ENCODE peak calls at places on chromosomes 13 and 19, in eight cellular contexts. U, W, I, N, L, P, T and C are unnamed samples.

GRCh38 chr19:45162464-45163143 is 1.8 kb upstream of the NKPD1 start:
- DNase-seq in W (no peak), P (no peak), N (no peak), I (no peak), L (no peak), U (no peak), T (no peak), C (no peak)

GRCh38 chr19:33674575-33675367 is 53.0 kb downstream of the CHST8 start:
- DNase-seq in L (peak), I (no peak), T (no peak), N (no peak), U (no peak), P (no peak), W (no peak), C (no peak)

GRCh38 chr19:47187023-47187655 is 43.9 kb downstream of the BBC3 start:
- DNase-seq in U (no peak), N (no peak), T (no peak), P (no peak), W (no peak), L (no peak), I (no peak), C (peak)

GRCh38 chr13:23472189-23472588 is 38.7 kb upstream of the SACS start:
- DNase-seq in U (no peak), P (no peak), W (no peak), N (no peak), L (no peak), T (peak), I (no peak), C (no peak)

GRCh38 chr19:18000981-18001836 is 6.8 kb upstream of the ARRDC2 start:
- DNase-seq in P (peak), U (peak), L (no peak), N (peak), T (peak), I (peak), W (peak), C (peak)

GRCh38 chr13:73429691-73430090 is 370.9 kb downstream of the KLF5 start:
- DNase-seq in L (no peak), T (peak), N (no peak), U (no peak), W (no peak), P (no peak), I (no peak), C (no peak)

GRCh38 chr19:31586282-31586681 is 237.0 kb upstream of the TSHZ3 start:
- DNase-seq in U (no peak), T (no peak), N (no peak), L (no peak), I (no peak), W (no peak), P (no peak), C (no peak)

GRCh38 chr19:45508931-45509691 is 1.8 kb downstream of the VASP start:
- DNase-seq in P (peak), N (peak), L (no peak), T (peak), I (peak), U (peak), W (peak), C (peak)

GRCh38 chr19:2087621-2088100 is 8.5 kb downstream of the MOB3A start:
- DNase-seq in T (no peak), L (no peak), P (no peak), N (no peak), W (no peak), U (no peak), I (no peak), C (no peak)

GRCh38 chr13:105464249-105464648 is 1071.2 kb downstream of the EFNB2 start:
- DNase-seq in P (no peak), W (no peak), T (no peak), I (no peak), N (no peak), L (no peak), U (no peak), C (no peak)

GRCh38 chr13:41383400-41383799 is 72.3 kb downstream of the NAA16 start:
- DNase-seq in U (no peak), T (no peak), L (no peak), P (no peak), I (no peak), W (no peak), N (no peak), C (no peak)

GRCh38 chr19:55594996-55595530 is 4.3 kb downstream of the FIZ1 start:
- DNase-seq in L (no peak), T (no peak), W (no peak), P (no peak), U (no peak), I (no peak), N (no peak), C (no peak)

GRCh38 chr19:11269408-11269807 is 7.1 kb upstream of the DOCK6 start:
- DNase-seq in I (no peak), W (no peak), N (no peak), T (no peak), L (no peak), P (peak), U (no peak), C (no peak)

GRCh38 chr13:74273591-74273990 is 139.4 kb upstream of the KLF12 start:
- DNase-seq in T (no peak), N (no peak), U (no peak), I (no peak), P (no peak), W (no peak), L (no peak), C (no peak)

GRCh38 chr13:76470991-76471390 is 415.2 kb downstream of the KCTD12 start:
- DNase-seq in U (no peak), W (no peak), T (no peak), L (no peak), N (no peak), I (no peak), P (no peak), C (no peak)

GRCh38 chr19:55590621-55591020 is 8.7 kb downstream of the FIZ1 start:
- DNase-seq in P (peak), I (peak), N (no peak), U (no peak), T (peak), W (no peak), L (no peak), C (no peak)

GRCh38 chr19:41515054-41515652 is 60.8 kb upstream of the CEACAM21 start:
- DNase-seq in L (no peak), I (no peak), U (no peak), T (no peak), N (no peak), W (no peak), P (no peak), C (no peak)

GRCh38 chr19:42042455-42043170 is 27.4 kb downstream of the GRIK5 start:
- DNase-seq in N (no peak), T (no peak), P (no peak), U (no peak), I (no peak), W (peak), L (no peak), C (no peak)

GRCh38 chr19:22622901-22623840 is 11.0 kb upstream of the ZNF492 start:
- DNase-seq in T (no peak), U (no peak), I (no peak), W (no peak), L (no peak), N (peak), P (no peak), C (no peak)

GRCh38 chr19:38654478-38655079 is 7.1 kb downstream of the ACTN4 start:
- DNase-seq in U (no peak), L (no peak), W (no peak), P (no peak), I (no peak), T (no peak), N (no peak), C (no peak)

GRCh38 chr13:20714161-20714560 is 10.7 kb downstream of the IL17D start:
- DNase-seq in U (no peak), L (no peak), T (peak), I (no peak), W (no peak), P (no peak), N (no peak), C (no peak)

GRCh38 chr13:102402292-102402691 is 444 bp upstream of the FGF14 start:
- DNase-seq in I (peak), L (no peak), P (no peak), N (peak), W (peak), T (peak), U (no peak), C (no peak)

GRCh38 chr13:95440441-95441088 is 112.0 kb upstream of the CLDN10 start:
- DNase-seq in L (no peak), I (no peak), N (no peak), T (peak), U (no peak), P (no peak), W (no peak), C (no peak)

GRCh38 chr13:102825921-102826706 is 19.7 kb upstream of the ERCC5 start:
- DNase-seq in W (no peak), P (no peak), L (no peak), I (no peak), U (no peak), T (peak), N (no peak), C (no peak)

GRCh38 chr19:2282862-2283237 is 875 bp upstream of the PEAK3 start:
- DNase-seq in T (no peak), N (no peak), U (no peak), I (no peak), W (no peak), P (no peak), L (no peak), C (no peak)

DNA sequence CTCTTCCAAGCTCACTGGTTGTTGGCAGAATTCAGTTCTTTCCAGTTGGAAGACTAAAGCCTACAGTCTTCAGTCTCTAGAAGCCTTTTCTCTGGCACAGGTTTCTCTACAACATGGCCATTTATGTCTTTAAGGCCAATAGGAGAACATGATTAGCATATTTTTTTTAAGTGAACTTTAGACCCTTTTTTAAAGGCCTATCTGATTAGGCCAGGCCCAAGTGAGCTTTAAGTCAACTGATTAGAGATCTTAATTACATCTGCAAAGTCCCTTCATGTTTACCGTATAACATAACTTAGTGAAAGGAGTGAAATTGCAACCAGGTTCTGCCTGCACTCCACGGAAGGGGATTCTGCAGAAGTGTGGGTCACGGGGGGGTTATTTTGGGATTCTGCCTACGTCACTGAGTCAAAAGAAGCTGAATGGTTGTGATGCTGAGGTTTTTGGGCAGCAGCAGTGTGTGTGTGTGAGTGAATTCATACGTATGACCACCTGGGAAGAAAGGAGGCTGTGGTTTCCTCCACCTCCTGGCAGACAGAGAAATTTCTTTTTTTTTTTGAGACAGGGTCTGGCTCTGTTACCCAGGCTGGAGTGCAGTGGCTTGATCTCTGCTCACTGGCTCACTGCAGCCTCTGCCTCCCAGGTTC is 31.7 kb downstream of the ALOX5AP start:
- DNase-seq in W (no peak), U (no peak), P (no peak), L (no peak), I (no peak), T (no peak), N (no peak), C (no peak)
- TF ChIP-seq CTCF in W (no peak), U (no peak), P (no peak), L (no peak), I (no peak), T (no peak), N (no peak), C (no peak)

GRCh38 chr19:4557186-4557970 is 2.1 kb downstream of the SEMA6B start:
- DNase-seq in W (no peak), I (no peak), T (no peak), U (no peak), L (peak), N (no peak), P (peak), C (no peak)
- TF ChIP-seq CTCF in W (no peak), I (no peak), T (peak), U (no peak), L (no peak), N (no peak), P (peak), C (no peak)

DNA sequence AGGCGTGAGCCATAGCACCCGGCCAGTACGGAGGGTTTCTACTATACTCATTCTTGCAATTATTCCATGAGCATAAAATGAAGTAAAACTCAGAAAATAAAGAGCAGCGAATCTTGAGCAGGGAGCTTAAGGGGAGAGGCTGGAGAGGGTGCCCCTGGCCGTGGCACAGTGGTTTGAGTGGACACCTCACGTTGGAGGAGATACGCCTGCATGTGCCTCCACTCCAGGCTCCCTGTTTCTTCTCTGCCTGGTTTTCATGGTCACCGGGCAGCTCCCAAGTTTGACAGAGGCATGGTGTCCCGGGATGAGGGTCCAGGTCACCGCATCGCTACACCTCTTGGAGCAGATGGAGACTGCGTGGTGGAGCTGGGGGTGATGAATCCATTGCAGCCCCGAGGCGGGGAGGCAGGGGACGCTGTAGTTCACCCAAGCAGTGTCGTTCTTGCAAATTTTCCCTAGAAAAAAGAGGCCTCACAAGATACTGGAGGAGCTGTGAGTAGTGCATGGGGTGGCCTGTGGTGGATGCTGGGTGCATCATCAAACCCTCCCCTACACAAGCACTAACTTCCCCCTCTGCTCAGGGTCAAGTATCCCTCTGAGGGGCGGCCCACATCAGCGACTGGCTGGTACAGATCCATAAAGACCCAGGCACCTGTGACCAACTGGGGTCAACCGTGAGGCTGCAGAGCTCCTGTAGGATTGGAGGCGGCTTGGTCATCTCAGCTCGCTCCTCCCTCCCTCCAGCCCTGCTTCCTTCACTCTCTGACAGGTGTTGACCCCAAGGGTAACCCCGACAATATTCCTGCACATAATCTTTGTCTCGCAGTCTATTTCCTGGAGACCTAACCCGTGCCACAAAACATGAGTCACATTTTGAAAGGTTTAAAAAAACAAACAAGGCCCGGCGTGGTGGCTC is 3.6 kb upstream of the MIER2 start:
- DNase-seq in T (no peak), W (no peak), I (peak), N (no peak), L (no peak), P (no peak), U (no peak), C (no peak)
- TF ChIP-seq CTCF in T (peak), W (no peak), I (peak), N (no peak), L (peak), P (peak), U (no peak), C (no peak)

GRCh38 chr19:7636317-7636690 is 606 bp upstream of the STXBP2 start:
- DNase-seq in L (no peak), P (no peak), U (no peak), I (no peak), W (no peak), T (no peak), N (no peak), C (no peak)

GRCh38 chr19:7637374-7638256 is 705 bp downstream of the STXBP2 start:
- DNase-seq in U (peak), W (peak), T (peak), N (no peak), P (peak), L (no peak), I (peak), C (peak)

GRCh38 chr19:7638802-7639465 is 2.0 kb downstream of the STXBP2 start:
- DNase-seq in T (no peak), W (no peak), L (no peak), U (no peak), P (no peak), N (no peak), I (no peak), C (no peak)

GRCh38 chr19:7635670-7636069 is 1.2 kb upstream of the STXBP2 start:
- DNase-seq in T (no peak), L (no peak), I (no peak), P (no peak), N (no peak), U (no peak), W (no peak), C (no peak)

DNA sequence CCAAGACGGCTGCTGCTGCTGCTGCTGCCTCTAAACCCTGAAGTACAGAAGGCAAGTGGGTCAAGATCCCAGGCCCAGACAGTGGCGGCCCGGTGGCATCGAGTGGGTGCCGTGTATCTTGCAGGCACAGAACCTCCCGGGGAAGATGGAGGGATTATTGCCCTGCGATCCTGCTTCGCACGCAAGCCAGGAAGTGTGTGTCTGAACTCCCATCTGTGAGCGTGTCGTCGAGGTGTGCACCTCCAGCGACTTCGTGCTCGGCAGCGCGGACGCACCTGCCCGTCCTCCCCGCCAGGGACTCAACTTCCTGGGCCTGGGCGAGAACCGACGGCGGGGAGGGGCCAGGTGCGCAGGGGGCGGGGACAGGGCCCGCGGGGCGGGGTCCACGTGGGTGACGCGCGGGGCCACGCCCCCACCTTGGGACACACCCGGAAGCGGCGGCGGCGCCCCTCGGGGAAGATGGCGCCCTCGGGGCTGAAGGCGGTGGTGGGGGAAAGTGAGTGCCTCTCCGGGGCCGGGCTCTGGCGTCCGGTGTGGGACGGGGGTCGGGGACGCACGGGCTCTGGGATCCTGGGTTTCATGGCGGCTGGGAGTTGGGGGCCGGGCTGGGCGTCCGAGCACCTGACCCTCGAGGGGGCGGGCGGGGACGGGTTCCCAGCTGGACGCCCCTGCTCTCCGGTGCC is at the start of gene STXBP2:
- DNase-seq in W (peak), U (peak), L (peak), T (peak), N (peak), I (peak), P (peak), C (peak)
- TF ChIP-seq CTCF in W (peak), U (no peak), L (no peak), T (no peak), N (no peak), I (no peak), P (no peak), C (no peak)

GRCh38 chr13:114019367-114019766 is 45.5 kb upstream of the C13orf46 start:
- DNase-seq in L (no peak), N (no peak), U (no peak), T (no peak), P (peak), I (peak), W (no peak), C (no peak)
- TF ChIP-seq CTCF in L (no peak), N (no peak), U (no peak), T (no peak), P (no peak), I (no peak), W (no peak), C (no peak)

DNA sequence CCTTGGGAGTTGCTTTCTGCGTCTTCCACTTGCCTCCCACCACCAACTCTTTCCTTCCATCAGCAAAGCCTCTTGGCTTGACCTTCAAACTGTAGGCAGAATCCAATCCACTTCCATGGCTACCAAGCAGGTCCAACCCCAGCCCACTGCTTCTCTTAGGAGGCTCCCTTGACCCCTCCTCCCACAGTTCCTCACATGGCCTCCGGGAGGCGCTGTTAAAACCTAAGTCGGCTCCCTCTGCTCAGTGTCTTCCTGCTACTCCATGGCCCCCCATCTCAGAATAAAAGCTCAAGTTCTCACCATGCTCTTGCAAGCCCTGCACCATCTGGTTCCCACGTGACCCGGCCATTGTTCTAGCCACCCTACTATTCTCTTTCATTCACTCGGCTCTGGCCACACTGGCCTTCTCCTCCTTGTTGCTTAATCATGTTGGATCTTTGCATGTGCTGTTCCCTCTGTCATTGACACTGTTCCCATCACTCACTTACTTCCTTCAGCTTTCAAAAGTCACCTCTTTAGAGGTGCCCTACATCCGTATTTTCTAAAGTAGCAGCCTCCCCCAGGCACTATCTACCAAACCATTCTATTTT is 7.5 kb downstream of the IZUMO2 start:
- DNase-seq in U (no peak), W (no peak), L (no peak), P (peak), N (no peak), I (peak), T (no peak), C (no peak)
- TF ChIP-seq CTCF in U (no peak), W (no peak), L (peak), P (peak), N (no peak), I (peak), T (no peak), C (no peak)

GRCh38 chr13:68923995-68924394 is 1183.6 kb upstream of the ATXN8OS start:
- DNase-seq in N (no peak), L (no peak), I (no peak), P (no peak), W (no peak), U (no peak), T (no peak), C (no peak)

GRCh38 chr13:68929055-68929454 is 1178.6 kb upstream of the ATXN8OS start:
- DNase-seq in N (no peak), W (no peak), P (no peak), T (no peak), I (no peak), L (no peak), U (no peak), C (no peak)

DNA sequence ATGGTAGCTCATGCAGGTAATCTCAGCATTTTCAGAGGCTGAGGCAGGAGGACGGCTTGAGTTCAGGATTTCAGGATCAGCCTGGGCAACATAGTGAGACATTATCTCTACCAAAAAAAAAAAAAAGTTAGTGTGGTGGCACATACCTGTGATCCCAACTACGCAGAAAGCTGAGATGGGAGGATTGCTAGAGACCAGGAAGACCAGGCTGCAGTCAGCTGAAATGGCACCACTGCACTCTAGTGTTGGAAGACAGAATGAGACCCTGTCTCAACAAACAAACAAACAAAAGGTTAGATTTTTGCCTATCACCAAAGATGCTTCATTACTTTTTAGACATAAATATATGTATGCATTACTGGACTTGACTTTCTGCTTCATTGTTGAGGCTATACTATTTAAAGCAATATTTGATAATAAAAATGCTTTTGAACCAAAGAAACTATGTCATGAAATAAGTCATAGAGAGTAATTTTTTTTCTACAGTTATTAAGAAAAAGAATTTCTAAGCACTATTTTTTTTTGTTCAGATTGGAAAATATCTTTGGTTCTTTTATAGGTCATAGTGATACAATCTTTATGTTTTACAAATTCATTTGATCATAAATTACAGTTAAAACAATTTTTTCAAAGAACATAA is 1180.1 kb upstream of the ATXN8OS start:
- DNase-seq in W (no peak), P (no peak), L (no peak), U (peak), I (peak), N (no peak), T (no peak), C (no peak)
- TF ChIP-seq CTCF in W (no peak), P (no peak), L (peak), U (peak), I (peak), N (peak), T (no peak), C (no peak)